ENCODE peak calls at places on chromosomes 4 and X, in six cellular contexts. G is lower leg skin, L is trophoblast cell, F is fibroblast of pulmonary artery, P is transverse colon, H is sigmoid colon. A is an unnamed sample.

GRCh38 chrX:100696699-100697351 is 35.1 kb downstream of the SYTL4 start:
- DNase-seq in G (no peak), L (no peak), F (no peak), P (no peak), H (no peak), A (no peak)

GRCh38 chr4:25252230-25253071 is 18.6 kb downstream of the PI4K2B start:
- DNase-seq in G (no peak), L (no peak), F (no peak), P (no peak), H (no peak), A (no peak)

GRCh38 chr4:8906991-8907595 is 35.5 kb upstream of the HMX1 start:
- DNase-seq in G (no peak), L (no peak), F (no peak), P (peak; percentile 2), H (peak; percentile 40), A (no peak)

GRCh38 chr4:126766266-126766665 is 866.5 kb upstream of the INTU start:
- DNase-seq in G (no peak), L (no peak), F (peak; percentile 14), P (no peak), H (no peak), A (no peak)

GRCh38 chr4:112735474-112735951 is 98.6 kb downstream of the LARP7 start:
- DNase-seq in G (no peak), L (no peak), F (no peak), P (no peak), H (no peak), A (peak; percentile 42)

GRCh38 chrX:79592259-79592658 is 225.1 kb upstream of the ITM2A start:
- DNase-seq in G (no peak), L (no peak), F (no peak), P (no peak), H (no peak), A (no peak)

GRCh38 chr4:98662619-98663225 is 4.3 kb upstream of the TSPAN5 start:
- DNase-seq in G (no peak), L (no peak), F (no peak), P (no peak), H (no peak), A (no peak)

GRCh38 chr4:10006236-10006603 is 15.1 kb downstream of the SLC2A9 start:
- DNase-seq in G (peak; percentile 82), L (peak; percentile 55), F (peak; percentile 77), P (peak; percentile 67), H (peak; percentile 69), A (no peak)

GRCh38 chrX:40468033-40468979 is 112.5 kb upstream of the ATP6AP2 start:
- DNase-seq in G (peak; percentile 21), L (peak; percentile 50), F (peak; percentile 59), P (peak; percentile 59), H (peak; percentile 75), A (no peak)

GRCh38 chr4:101649790-101650450 is 140.6 kb upstream of the BANK1 start:
- DNase-seq in G (peak; percentile 47), L (no peak), F (peak; percentile 39), P (no peak), H (no peak), A (no peak)

DNA sequence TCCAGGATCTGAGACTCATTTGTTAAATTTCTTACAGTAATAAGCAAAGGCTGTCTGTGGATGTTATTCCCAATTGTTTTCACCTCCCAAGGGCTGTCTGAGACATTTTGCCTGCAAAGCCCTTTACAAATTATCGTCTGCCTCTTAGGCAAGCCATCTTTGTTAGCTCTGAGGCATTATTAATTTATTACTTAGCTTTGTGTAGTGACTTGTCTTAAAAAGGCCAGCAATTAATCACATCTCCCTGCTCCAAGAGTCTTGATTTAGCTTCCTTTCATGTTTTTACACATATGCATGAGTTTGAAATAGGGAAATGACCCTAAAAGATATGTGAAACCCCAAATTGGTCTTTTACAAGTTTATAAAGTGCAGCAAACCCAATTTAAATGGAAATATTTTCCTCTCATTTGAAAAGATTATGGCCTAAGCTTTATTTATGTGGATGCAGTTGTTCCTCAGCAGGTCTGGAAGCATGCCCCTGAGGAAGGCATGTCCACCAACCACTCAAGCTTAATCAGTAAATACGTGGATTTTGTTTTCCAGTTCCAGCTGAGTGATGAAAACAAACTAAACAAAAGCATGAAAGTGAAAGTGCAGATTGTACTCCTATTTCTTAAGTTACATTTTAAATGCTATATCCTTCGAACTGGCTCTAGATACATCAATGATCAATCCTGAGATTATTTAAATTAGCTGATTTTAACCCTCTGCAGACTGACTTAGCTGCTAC is 173.6 kb upstream of the LNX1 start:
- DNase-seq in G (no peak), L (no peak), F (no peak), P (no peak), H (no peak), A (peak; percentile 37)
- H3K4me3 ChIP-seq in G (no peak overlapping the region), L (no peak overlapping the region), F (no peak overlapping the region), P (no peak overlapping the region), H (no peak overlapping the region), A (no peak overlapping the region)

GRCh38 chrX:152941328-152942111 is 43.7 kb downstream of the ZNF185 start:
- DNase-seq in G (peak; percentile 84), L (peak; percentile 95), F (peak; percentile 92), P (peak; percentile 92), H (peak; percentile 95), A (peak; percentile 95)
- H3K4me3 ChIP-seq in G (no peak overlapping the region), L (peak overlapping the region; percentile 71), F (peak overlapping the region; percentile 74), P (peak overlapping the region; percentile 69), H (peak overlapping the region; percentile 50), A (peak overlapping the region; percentile 60)

GRCh38 chr4:173527103-173527876 is 2.7 kb downstream of the HAND2 start:
- DNase-seq in G (no peak), L (no peak), F (peak; percentile 74), P (no peak), H (peak; percentile 76), A (peak; percentile 88)

GRCh38 chr4:173526034-173526482 is 4.0 kb downstream of the HAND2 start:
- DNase-seq in G (no peak), L (no peak), F (peak; percentile 63), P (no peak), H (peak; percentile 63), A (peak; percentile 78)

GRCh38 chr4:173525118-173526033 is 4.7 kb downstream of the HAND2 start:
- DNase-seq in G (no peak), L (no peak), F (peak; percentile 69), P (no peak), H (peak; percentile 80), A (peak; percentile 92)

GRCh38 chr4:173528378-173529321 is 1.4 kb downstream of the HAND2 start:
- DNase-seq in G (no peak), L (no peak), F (peak; percentile 65), P (no peak), H (peak; percentile 77), A (no peak)

DNA sequence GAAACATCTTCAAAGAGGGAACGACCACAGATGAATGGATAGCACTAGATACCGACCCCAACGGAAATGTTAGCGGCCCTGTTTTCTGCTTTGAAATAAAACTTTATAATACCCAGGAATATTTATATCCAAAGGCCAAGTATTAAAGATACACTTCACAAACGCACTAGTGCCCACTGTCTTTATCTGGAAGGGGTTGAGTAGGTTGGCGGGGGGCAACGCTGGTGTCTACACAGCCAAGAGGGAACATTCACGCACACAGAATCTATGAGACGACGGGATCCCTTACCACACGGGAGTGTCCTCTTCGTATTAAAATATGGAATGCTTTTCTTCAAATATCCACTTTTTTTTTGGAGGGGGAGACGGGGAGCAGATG is 3.3 kb downstream of the HAND2 start:
- DNase-seq in G (no peak), L (no peak), F (no peak), P (no peak), H (peak; percentile 53), A (peak; percentile 90)
- H3K4me3 ChIP-seq in G (no peak overlapping the region), L (peak overlapping the region; percentile 43), F (peak overlapping the region; percentile 89), P (peak overlapping the region; percentile 59), H (peak overlapping the region; percentile 94), A (peak overlapping the region; percentile 90)

DNA sequence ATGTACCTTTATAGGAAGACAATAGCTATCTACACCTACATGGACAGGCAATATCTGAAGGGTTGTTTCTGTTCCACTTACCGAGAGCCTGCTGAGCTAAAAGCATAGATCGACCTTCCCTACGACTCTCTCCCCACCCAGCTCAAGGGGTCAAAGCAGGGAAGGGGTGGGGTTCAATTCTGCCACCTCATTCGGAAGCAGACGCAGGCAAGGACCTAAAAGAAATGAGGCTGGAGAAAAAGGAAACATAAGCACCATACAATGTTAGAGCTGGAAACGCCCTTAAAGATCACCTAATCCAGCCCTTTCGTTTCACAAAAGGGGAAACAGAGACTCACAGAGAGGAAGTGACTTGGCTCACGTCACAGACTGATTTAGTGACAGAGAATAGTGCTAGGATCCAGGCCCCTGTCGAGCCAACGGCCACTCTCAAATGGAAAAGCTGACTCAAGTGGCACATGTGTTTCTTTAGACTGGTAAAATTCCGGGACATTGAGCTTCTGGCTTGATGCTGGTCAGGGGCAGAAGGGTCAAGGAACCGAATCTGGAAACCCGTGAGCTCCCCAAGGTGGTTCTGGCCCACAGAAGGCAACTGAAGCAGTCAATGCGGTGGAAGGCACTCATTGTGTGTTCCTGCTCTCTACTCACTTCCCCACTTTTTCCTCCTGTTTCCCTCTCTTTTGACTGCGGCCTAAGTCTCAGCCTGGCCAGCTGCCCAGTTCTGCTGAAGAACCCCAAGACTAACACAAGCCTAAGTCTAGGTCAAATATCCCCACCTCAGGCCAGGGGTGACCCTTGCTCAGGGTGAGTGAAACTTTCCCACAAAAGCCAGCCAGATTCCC is 7.5 kb downstream of the SEPTIN6 start:
- DNase-seq in G (no peak), L (peak; percentile 45), F (no peak), P (no peak), H (peak; percentile 73), A (no peak)
- H3K4me3 ChIP-seq in G (no peak overlapping the region), L (no peak overlapping the region), F (no peak overlapping the region), P (no peak overlapping the region), H (no peak overlapping the region), A (no peak overlapping the region)

GRCh38 chr4:89055157-89056080 is 1.6 kb downstream of the FAM13A start:
- DNase-seq in G (no peak), L (no peak), F (no peak), P (no peak), H (no peak), A (no peak)
- H3K4me3 ChIP-seq in G (no peak overlapping the region), L (no peak overlapping the region), F (peak overlapping the region; percentile 65), P (peak overlapping the region; percentile 52), H (peak overlapping the region; percentile 52), A (peak overlapping the region; percentile 62)

GRCh38 chr4:18318682-18319410 is 297.3 kb upstream of the LCORL start:
- DNase-seq in G (no peak), L (peak; percentile 93), F (peak; percentile 87), P (no peak), H (no peak), A (no peak)
- H3K4me3 ChIP-seq in G (no peak overlapping the region), L (no peak overlapping the region), F (no peak overlapping the region), P (no peak overlapping the region), H (no peak overlapping the region), A (peak overlapping the region; percentile 27)

DNA sequence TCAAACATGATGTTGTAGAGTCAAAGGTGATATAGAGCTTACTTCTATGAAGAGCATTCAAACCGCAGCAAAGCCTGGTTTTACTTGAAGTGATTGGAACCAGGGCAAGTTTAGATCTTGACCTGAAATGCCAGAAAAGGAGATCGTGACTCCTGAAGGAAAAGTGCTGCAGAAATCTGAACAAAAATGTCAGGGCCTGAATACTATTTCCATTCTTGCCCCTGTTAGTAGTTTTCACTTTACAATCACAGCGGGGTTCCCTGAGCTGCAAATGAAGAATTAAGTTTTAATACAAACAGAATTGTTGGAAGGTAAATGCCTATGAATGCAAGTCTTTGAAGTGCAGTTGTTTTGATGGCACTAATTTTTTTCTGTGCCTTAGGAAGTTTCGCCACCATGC is 4.1 kb downstream of the SLIT2 start:
- DNase-seq in G (no peak), L (no peak), F (no peak), P (no peak), H (no peak), A (no peak)
- H3K4me3 ChIP-seq in G (no peak overlapping the region), L (no peak overlapping the region), F (peak overlapping the region; percentile 80), P (peak overlapping the region; percentile 70), H (peak overlapping the region; percentile 54), A (peak overlapping the region; percentile 78)